ENCODE peak calls at places on chromosomes 4 and X, in five cellular contexts. One of them, this sample, is unnamed.

GRCh38 chr4:121736735-121737351 is 28.1 kb downstream of the SMIM43 start:
- DNase-seq in suprapubic skin: no peak
- DNase-seq in neuronal stem cell: peak; percentile 48
- DNase-seq in Karpas-422: peak; percentile 69
- DNase-seq in CD8-positive, alpha-beta memory T cell: peak; percentile 42
- DNase-seq in this sample: peak; percentile 24

GRCh38 chr4:38190717-38191178 is 230.6 kb downstream of the PTTG2 start:
- DNase-seq in suprapubic skin: no peak
- DNase-seq in neuronal stem cell: no peak
- DNase-seq in Karpas-422: no peak
- DNase-seq in CD8-positive, alpha-beta memory T cell: no peak
- DNase-seq in this sample: no peak

GRCh38 chr4:12724520-12724919 is 759.6 kb downstream of the RAB28 start:
- DNase-seq in suprapubic skin: no peak
- DNase-seq in neuronal stem cell: no peak
- DNase-seq in Karpas-422: peak; percentile 63
- DNase-seq in CD8-positive, alpha-beta memory T cell: no peak
- DNase-seq in this sample: no peak

GRCh38 chr4:165627548-165627947 is 245.5 kb upstream of the TLL1 start:
- DNase-seq in suprapubic skin: no peak
- DNase-seq in neuronal stem cell: no peak
- DNase-seq in Karpas-422: no peak
- DNase-seq in CD8-positive, alpha-beta memory T cell: no peak
- DNase-seq in this sample: no peak

GRCh38 chr4:129908117-129908516 is 812.2 kb downstream of the C4orf33 start:
- DNase-seq in suprapubic skin: no peak
- DNase-seq in neuronal stem cell: no peak
- DNase-seq in Karpas-422: no peak
- DNase-seq in CD8-positive, alpha-beta memory T cell: no peak
- DNase-seq in this sample: no peak

GRCh38 chrX:113384628-113385027 is 544.0 kb upstream of the AMOT start:
- DNase-seq in suprapubic skin: no peak
- DNase-seq in neuronal stem cell: no peak
- DNase-seq in Karpas-422: no peak
- DNase-seq in CD8-positive, alpha-beta memory T cell: no peak
- DNase-seq in this sample: no peak

GRCh38 chrX:50075630-50076349 is 125.0 kb downstream of the AKAP4 start:
- DNase-seq in suprapubic skin: no peak
- DNase-seq in neuronal stem cell: no peak
- DNase-seq in Karpas-422: no peak
- DNase-seq in CD8-positive, alpha-beta memory T cell: no peak
- DNase-seq in this sample: no peak

GRCh38 chrX:111047575-111047974 is 48.4 kb upstream of the PAK3 start:
- DNase-seq in suprapubic skin: no peak
- DNase-seq in neuronal stem cell: no peak
- DNase-seq in Karpas-422: no peak
- DNase-seq in CD8-positive, alpha-beta memory T cell: no peak
- DNase-seq in this sample: no peak

GRCh38 chr4:86927843-86928395 is 6.9 kb upstream of the AFF1 start:
- DNase-seq in suprapubic skin: no peak
- DNase-seq in neuronal stem cell: no peak
- DNase-seq in Karpas-422: no peak
- DNase-seq in CD8-positive, alpha-beta memory T cell: no peak
- DNase-seq in this sample: no peak

GRCh38 chr4:41611881-41612871 is 74.2 kb downstream of the LIMCH1 start:
- DNase-seq in suprapubic skin: no peak
- DNase-seq in neuronal stem cell: peak; percentile 52
- DNase-seq in Karpas-422: no peak
- DNase-seq in CD8-positive, alpha-beta memory T cell: no peak
- DNase-seq in this sample: peak; percentile 24

GRCh38 chrX:119292445-119292844 is 56.4 kb downstream of the PGRMC1 start:
- DNase-seq in suprapubic skin: no peak
- DNase-seq in neuronal stem cell: no peak
- DNase-seq in Karpas-422: peak; percentile 43
- DNase-seq in CD8-positive, alpha-beta memory T cell: no peak
- DNase-seq in this sample: peak; percentile 2

GRCh38 chrX:15849555-15849954 is 5.1 kb downstream of the AP1S2 start:
- DNase-seq in suprapubic skin: no peak
- DNase-seq in neuronal stem cell: no peak
- DNase-seq in Karpas-422: no peak
- DNase-seq in CD8-positive, alpha-beta memory T cell: no peak
- DNase-seq in this sample: no peak

GRCh38 chr4:173446416-173446815 is 47.5 kb upstream of the SCRG1 start:
- DNase-seq in suprapubic skin: no peak
- DNase-seq in neuronal stem cell: no peak
- DNase-seq in Karpas-422: no peak
- DNase-seq in CD8-positive, alpha-beta memory T cell: no peak
- DNase-seq in this sample: no peak

GRCh38 chr4:14566518-14566917 is 435.8 kb upstream of the CPEB2 start:
- DNase-seq in suprapubic skin: no peak
- DNase-seq in neuronal stem cell: no peak
- DNase-seq in Karpas-422: no peak
- DNase-seq in CD8-positive, alpha-beta memory T cell: no peak
- DNase-seq in this sample: no peak

GRCh38 chr4:10521386-10521785 is 64.2 kb upstream of the ZNF518B start:
- DNase-seq in suprapubic skin: no peak
- DNase-seq in neuronal stem cell: no peak
- DNase-seq in Karpas-422: no peak
- DNase-seq in CD8-positive, alpha-beta memory T cell: no peak
- DNase-seq in this sample: no peak

GRCh38 chrX:118502121-118502794 is 6.6 kb downstream of the DOCK11 start:
- DNase-seq in suprapubic skin: no peak
- DNase-seq in neuronal stem cell: no peak
- DNase-seq in Karpas-422: no peak
- DNase-seq in CD8-positive, alpha-beta memory T cell: no peak
- DNase-seq in this sample: no peak

GRCh38 chr4:109979932-109980717 is 67.4 kb downstream of the EGF start:
- DNase-seq in suprapubic skin: no peak
- DNase-seq in neuronal stem cell: no peak
- DNase-seq in Karpas-422: no peak
- DNase-seq in CD8-positive, alpha-beta memory T cell: no peak
- DNase-seq in this sample: no peak

GRCh38 chr4:80307774-80308465 is 27.6 kb upstream of the CFAP299 start:
- DNase-seq in suprapubic skin: no peak
- DNase-seq in neuronal stem cell: no peak
- DNase-seq in Karpas-422: no peak
- DNase-seq in CD8-positive, alpha-beta memory T cell: no peak
- DNase-seq in this sample: no peak

GRCh38 chr4:98662619-98663225 is 4.3 kb upstream of the TSPAN5 start:
- DNase-seq in suprapubic skin: no peak
- DNase-seq in neuronal stem cell: no peak
- DNase-seq in Karpas-422: no peak
- DNase-seq in CD8-positive, alpha-beta memory T cell: peak; percentile 51
- DNase-seq in this sample: peak; percentile 8

GRCh38 chr4:132396636-132397035 is 752.5 kb upstream of the PCDH10 start:
- DNase-seq in suprapubic skin: no peak
- DNase-seq in neuronal stem cell: no peak
- DNase-seq in Karpas-422: no peak
- DNase-seq in CD8-positive, alpha-beta memory T cell: no peak
- DNase-seq in this sample: no peak

GRCh38 chrX:119015407-119016242 is 41.2 kb downstream of the LONRF3 start:
- DNase-seq in suprapubic skin: no peak
- DNase-seq in neuronal stem cell: no peak
- DNase-seq in Karpas-422: peak; percentile 92
- DNase-seq in CD8-positive, alpha-beta memory T cell: no peak
- DNase-seq in this sample: peak; percentile 15

GRCh38 chr4:79723507-79723906 is 315.5 kb upstream of the GK2 start:
- DNase-seq in suprapubic skin: no peak
- DNase-seq in neuronal stem cell: no peak
- DNase-seq in Karpas-422: no peak
- DNase-seq in CD8-positive, alpha-beta memory T cell: no peak
- DNase-seq in this sample: no peak

GRCh38 chr4:73383452-73383851 is 20.6 kb upstream of the ALB start:
- DNase-seq in suprapubic skin: no peak
- DNase-seq in neuronal stem cell: no peak
- DNase-seq in Karpas-422: no peak
- DNase-seq in CD8-positive, alpha-beta memory T cell: no peak
- DNase-seq in this sample: no peak

GRCh38 chrX:50470103-50471031 is at the start of gene DGKK:
- DNase-seq in suprapubic skin: no peak
- DNase-seq in neuronal stem cell: peak; percentile 68
- DNase-seq in Karpas-422: no peak
- DNase-seq in CD8-positive, alpha-beta memory T cell: no peak
- DNase-seq in this sample: no peak

GRCh38 chrX:112849010-112849409 is 8.4 kb upstream of the AMOT start:
- DNase-seq in suprapubic skin: no peak
- DNase-seq in neuronal stem cell: no peak
- DNase-seq in Karpas-422: no peak
- DNase-seq in CD8-positive, alpha-beta memory T cell: no peak
- DNase-seq in this sample: no peak

DNA sequence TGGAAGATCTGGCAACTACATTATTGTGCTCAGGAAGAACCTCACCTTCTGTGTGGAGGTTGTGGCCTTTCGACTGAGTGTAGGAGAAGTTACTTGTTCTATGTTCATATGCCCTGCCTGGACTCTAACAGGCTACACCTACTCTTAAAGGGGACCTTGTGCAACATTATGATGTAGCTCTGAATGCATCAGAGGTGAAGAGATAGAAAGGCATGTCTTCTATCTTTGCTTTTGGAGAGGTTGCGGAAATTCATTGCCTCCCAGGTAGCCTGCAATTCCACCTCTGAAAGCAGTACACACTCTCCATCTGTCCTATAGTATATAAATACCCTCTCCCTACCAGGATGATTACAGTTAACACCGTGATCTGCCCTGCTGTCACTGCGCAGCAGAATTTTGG is 7.1 kb upstream of the SLAIN2 start:
- DNase-seq in suprapubic skin: no peak
- DNase-seq in neuronal stem cell: no peak
- DNase-seq in Karpas-422: no peak
- DNase-seq in CD8-positive, alpha-beta memory T cell: no peak
- DNase-seq in this sample: no peak
- H3K4me1 ChIP-seq in suprapubic skin: peaks cover 49% of the 10 kb centered on the region
- H3K4me1 ChIP-seq in neuronal stem cell: no peaks in the 10 kb centered on the region
- H3K4me1 ChIP-seq in Karpas-422: no peaks in the 10 kb centered on the region
- H3K4me1 ChIP-seq in CD8-positive, alpha-beta memory T cell: no peaks in the 10 kb centered on the region
- H3K4me1 ChIP-seq in this sample: no peaks in the 10 kb centered on the region

GRCh38 chrX:67545772-67546495 is 2.1 kb downstream of the AR start:
- DNase-seq in suprapubic skin: peak; percentile 60
- DNase-seq in neuronal stem cell: peak; percentile 8
- DNase-seq in Karpas-422: no peak
- DNase-seq in CD8-positive, alpha-beta memory T cell: no peak
- DNase-seq in this sample: no peak
- H3K4me3 ChIP-seq in suprapubic skin: peak overlapping the region; percentile 57
- H3K4me3 ChIP-seq in neuronal stem cell: peak overlapping the region; percentile 86
- H3K4me3 ChIP-seq in Karpas-422: no peak overlapping the region
- H3K4me3 ChIP-seq in CD8-positive, alpha-beta memory T cell: no peak overlapping the region
- H3K4me3 ChIP-seq in this sample: no peak overlapping the region

DNA sequence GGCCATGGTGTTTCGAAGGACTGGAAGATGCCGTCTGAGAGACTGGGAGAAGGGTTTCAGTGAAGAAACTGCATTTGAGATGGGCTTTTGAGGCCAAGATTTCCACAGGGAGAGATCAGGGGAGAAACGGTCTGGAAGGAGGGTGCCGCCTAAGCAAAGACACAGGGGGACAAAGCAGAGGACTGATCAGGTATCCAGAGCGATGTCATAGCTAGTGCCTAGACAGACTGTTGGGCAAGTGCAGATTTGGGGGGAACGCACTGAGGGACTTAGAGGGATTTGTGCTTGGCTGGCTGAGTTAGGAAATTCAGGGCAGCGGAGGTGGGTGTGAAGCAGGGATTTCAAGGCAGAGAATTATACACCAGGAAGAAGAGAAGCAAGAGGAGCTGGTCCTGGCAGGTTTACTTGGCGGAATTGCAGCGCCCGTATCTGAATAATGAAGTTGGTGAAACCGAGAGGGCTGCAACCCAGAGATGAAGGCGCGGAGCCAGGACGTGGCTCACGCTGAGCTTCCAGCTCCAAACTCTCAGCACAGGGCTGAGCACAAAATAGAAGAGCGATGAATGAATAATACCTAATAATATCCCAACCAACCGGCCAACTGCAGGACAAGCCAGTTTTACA is 106.9 kb downstream of the MAML3 start:
- DNase-seq in suprapubic skin: no peak
- DNase-seq in neuronal stem cell: no peak
- DNase-seq in Karpas-422: no peak
- DNase-seq in CD8-positive, alpha-beta memory T cell: no peak
- DNase-seq in this sample: no peak
- H3K4me1 ChIP-seq in suprapubic skin: peaks cover 41% of the 10 kb centered on the region
- H3K4me1 ChIP-seq in neuronal stem cell: peaks cover 30% of the 10 kb centered on the region
- H3K4me1 ChIP-seq in Karpas-422: peaks cover 78% of the 10 kb centered on the region
- H3K4me1 ChIP-seq in CD8-positive, alpha-beta memory T cell: peaks cover 16% of the 10 kb centered on the region
- H3K4me1 ChIP-seq in this sample: peaks cover 7% of the 10 kb centered on the region

DNA sequence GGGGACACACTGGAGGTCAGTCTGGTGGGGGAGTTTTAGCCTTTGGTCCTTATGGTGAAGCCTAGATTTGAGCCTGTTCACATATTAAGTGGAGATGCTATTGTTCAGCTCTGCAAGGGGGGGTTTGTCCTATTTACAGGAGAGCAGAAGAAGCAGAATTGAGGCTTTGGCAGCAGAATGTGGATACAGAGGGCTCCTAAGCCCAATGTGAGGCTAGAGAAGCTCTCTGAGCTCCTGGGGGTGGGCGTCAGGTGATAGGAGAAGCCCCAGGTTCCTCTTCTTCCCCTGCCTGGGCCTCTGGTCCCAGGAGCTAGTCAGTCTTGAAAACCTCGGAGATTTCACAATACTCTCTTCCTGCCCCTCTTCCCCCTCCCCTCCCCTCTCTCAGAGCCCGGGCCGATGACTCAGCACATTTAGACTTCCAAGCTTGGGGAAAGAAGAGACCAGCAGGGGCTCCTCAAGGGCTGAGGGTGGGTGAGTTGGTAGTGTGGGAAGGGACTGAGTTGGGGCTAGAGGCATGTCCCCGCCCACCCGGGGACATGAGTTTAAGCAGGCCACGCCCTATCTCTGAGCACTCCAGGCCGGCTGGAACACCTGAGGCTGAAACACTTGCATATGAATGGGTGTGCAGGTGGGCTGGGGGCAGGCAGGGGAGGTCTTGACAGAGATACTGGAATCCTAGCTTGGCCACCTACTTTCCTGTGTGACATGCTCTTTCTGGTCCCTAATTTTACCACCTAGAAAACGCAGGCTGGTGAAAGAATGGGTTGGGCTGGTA is 3.4 kb downstream of the TFE3 start:
- DNase-seq in suprapubic skin: peak; percentile 81
- DNase-seq in neuronal stem cell: peak; percentile 74
- DNase-seq in Karpas-422: no peak
- DNase-seq in CD8-positive, alpha-beta memory T cell: peak; percentile 54
- DNase-seq in this sample: peak; percentile 38
- H3K4me3 ChIP-seq in suprapubic skin: peak overlapping the region; percentile 74
- H3K4me3 ChIP-seq in neuronal stem cell: no peak overlapping the region
- H3K4me3 ChIP-seq in Karpas-422: no peak overlapping the region
- H3K4me3 ChIP-seq in CD8-positive, alpha-beta memory T cell: no peak overlapping the region
- H3K4me3 ChIP-seq in this sample: no peak overlapping the region

GRCh38 chr4:3659131-3659530 is 107.1 kb upstream of the ADRA2C start:
- DNase-seq in suprapubic skin: no peak
- DNase-seq in neuronal stem cell: no peak
- DNase-seq in Karpas-422: no peak
- DNase-seq in CD8-positive, alpha-beta memory T cell: no peak
- DNase-seq in this sample: no peak
- H3K4me1 ChIP-seq in suprapubic skin: peaks cover 7% of the 10 kb centered on the region
- H3K4me1 ChIP-seq in neuronal stem cell: peaks cover 29% of the 10 kb centered on the region
- H3K4me1 ChIP-seq in Karpas-422: no peaks in the 10 kb centered on the region
- H3K4me1 ChIP-seq in CD8-positive, alpha-beta memory T cell: no peaks in the 10 kb centered on the region
- H3K4me1 ChIP-seq in this sample: no peaks in the 10 kb centered on the region

GRCh38 chrX:54320067-54320466 is 37.8 kb downstream of the WNK3 start:
- DNase-seq in suprapubic skin: no peak
- DNase-seq in neuronal stem cell: no peak
- DNase-seq in Karpas-422: no peak
- DNase-seq in CD8-positive, alpha-beta memory T cell: no peak
- DNase-seq in this sample: peak; percentile 1

GRCh38 chrX:54325077-54325476 is 32.8 kb downstream of the WNK3 start:
- DNase-seq in suprapubic skin: no peak
- DNase-seq in neuronal stem cell: no peak
- DNase-seq in Karpas-422: no peak
- DNase-seq in CD8-positive, alpha-beta memory T cell: no peak
- DNase-seq in this sample: no peak
- H3K4me3 ChIP-seq in suprapubic skin: no peak overlapping the region
- H3K4me3 ChIP-seq in neuronal stem cell: no peak overlapping the region
- H3K4me3 ChIP-seq in Karpas-422: no peak overlapping the region
- H3K4me3 ChIP-seq in CD8-positive, alpha-beta memory T cell: no peak overlapping the region
- H3K4me3 ChIP-seq in this sample: no peak overlapping the region

This sample was measured in small intestine.